ENCODE peak calls at places on chromosomes 1 and 21, in eight cellular contexts. O is ascending aorta, T is GM20000, N is thoracic aorta, F is osteocyte, D is neural crest cell, K is psoas muscle, G is astrocyte of the spinal cord. A is an unnamed sample.
A peak's percentile ranks its signal among the peaks of the same experiment; 100 is the strongest.

GRCh38 chr1:53061123-53061858 is 722 bp upstream of the PODN start:
- DNase-seq in O (no peak), T (peak; percentile 27), N (no peak), F (no peak), D (no peak), K (peak; percentile 81), G (no peak), A (no peak)

GRCh38 chr1:231518485-231519035 is 9.9 kb upstream of the TSNAX start:
- DNase-seq in O (no peak), T (no peak), N (no peak), F (no peak), D (no peak), K (no peak), G (no peak), A (no peak)

GRCh38 chr1:93993731-93994130 is 84.5 kb upstream of the GCLM start:
- DNase-seq in O (no peak), T (no peak), N (no peak), F (no peak), D (no peak), K (no peak), G (peak; percentile 32), A (peak; percentile 23)

GRCh38 chr1:204435886-204436271 is 24.3 kb upstream of the PPP1R15B start:
- DNase-seq in O (no peak), T (no peak), N (no peak), F (no peak), D (no peak), K (no peak), G (no peak), A (no peak)

GRCh38 chr1:119659628-119660027 is 11.6 kb upstream of the ZNF697 start:
- DNase-seq in O (no peak), T (no peak), N (no peak), F (no peak), D (no peak), K (no peak), G (no peak), A (no peak)

GRCh38 chr1:74790453-74790852 is 57.5 kb downstream of the TYW3 start:
- DNase-seq in O (no peak), T (no peak), N (no peak), F (no peak), D (no peak), K (no peak), G (no peak), A (no peak)

GRCh38 chr1:46039571-46040052 is 92.8 kb downstream of the PIK3R3 start:
- DNase-seq in O (no peak), T (no peak), N (no peak), F (no peak), D (no peak), K (no peak), G (peak; percentile 22), A (peak; percentile 41)

GRCh38 chr1:183569141-183569540 is 21.1 kb downstream of the NCF2 start:
- DNase-seq in O (no peak), T (no peak), N (no peak), F (no peak), D (no peak), K (no peak), G (peak; percentile 32), A (no peak)

GRCh38 chr1:27727126-27727525 is 1.4 kb downstream of the FAM76A start:
- DNase-seq in O (no peak), T (no peak), N (no peak), F (no peak), D (no peak), K (no peak), G (peak; percentile 33), A (peak; percentile 56)

GRCh38 chr21:45409466-45410150 is 4.6 kb downstream of the COL18A1 start:
- DNase-seq in O (peak; percentile 66), T (no peak), N (no peak), F (no peak), D (no peak), K (peak; percentile 39), G (no peak), A (peak; percentile 64)

GRCh38 chr1:15469836-15470495 is 5.9 kb upstream of the CELA2B start:
- DNase-seq in O (no peak), T (no peak), N (no peak), F (no peak), D (no peak), K (no peak), G (no peak), A (no peak)

GRCh38 chr1:206030714-206031113 is 7.0 kb upstream of the CTSE start:
- DNase-seq in O (peak; percentile 68), T (peak; percentile 59), N (no peak), F (peak; percentile 81), D (peak; percentile 65), K (peak; percentile 37), G (peak; percentile 62), A (peak; percentile 66)

GRCh38 chr1:3611170-3612019 is at the start of gene MEGF6:
- DNase-seq in O (no peak), T (no peak), N (no peak), F (peak; percentile 91), D (peak; percentile 94), K (peak; percentile 69), G (peak; percentile 19), A (no peak)

GRCh38 chr1:62356257-62356835 is 37.1 kb upstream of the KANK4 start:
- DNase-seq in O (no peak), T (no peak), N (no peak), F (no peak), D (no peak), K (no peak), G (peak; percentile 79), A (peak; percentile 87)

GRCh38 chr1:240732390-240732789 is 120.4 kb upstream of the GREM2 start:
- DNase-seq in O (no peak), T (peak; percentile 67), N (no peak), F (no peak), D (no peak), K (no peak), G (peak; percentile 68), A (peak; percentile 81)

GRCh38 chr1:180440335-180440734 is 62.0 kb downstream of the ACBD6 start:
- DNase-seq in O (no peak), T (no peak), N (no peak), F (no peak), D (no peak), K (no peak), G (no peak), A (no peak)

GRCh38 chr21:45994738-45995685 is 13.4 kb downstream of the COL6A1 start:
- DNase-seq in O (peak; percentile 58), T (no peak), N (no peak), F (peak; percentile 77), D (no peak), K (no peak), G (no peak), A (no peak)

GRCh38 chr1:109307363-109308021 is 681 bp upstream of the MYBPHL start:
- DNase-seq in O (no peak), T (no peak), N (no peak), F (no peak), D (no peak), K (no peak), G (no peak), A (no peak)

GRCh38 chr1:84619383-84620093 is 45.3 kb upstream of the CTBS start:
- DNase-seq in O (no peak), T (no peak), N (peak; percentile 21), F (peak; percentile 27), D (no peak), K (no peak), G (peak; percentile 75), A (peak; percentile 88)

GRCh38 chr1:37692078-37692833 is at the start of gene CDCA8:
- DNase-seq in O (peak; percentile 99), T (peak; percentile 97), N (peak; percentile 95), F (peak; percentile 99), D (peak; percentile 99), K (peak; percentile 98), G (peak; percentile 99), A (peak; percentile 96)
- TF ChIP-seq CTCF in O (peak; percentile 54), T (peak; percentile 19), N (peak; percentile 38), F (peak; percentile 76), D (peak; percentile 73), K (peak; percentile 50), G (peak; percentile 73), A (peak; percentile 54)

DNA sequence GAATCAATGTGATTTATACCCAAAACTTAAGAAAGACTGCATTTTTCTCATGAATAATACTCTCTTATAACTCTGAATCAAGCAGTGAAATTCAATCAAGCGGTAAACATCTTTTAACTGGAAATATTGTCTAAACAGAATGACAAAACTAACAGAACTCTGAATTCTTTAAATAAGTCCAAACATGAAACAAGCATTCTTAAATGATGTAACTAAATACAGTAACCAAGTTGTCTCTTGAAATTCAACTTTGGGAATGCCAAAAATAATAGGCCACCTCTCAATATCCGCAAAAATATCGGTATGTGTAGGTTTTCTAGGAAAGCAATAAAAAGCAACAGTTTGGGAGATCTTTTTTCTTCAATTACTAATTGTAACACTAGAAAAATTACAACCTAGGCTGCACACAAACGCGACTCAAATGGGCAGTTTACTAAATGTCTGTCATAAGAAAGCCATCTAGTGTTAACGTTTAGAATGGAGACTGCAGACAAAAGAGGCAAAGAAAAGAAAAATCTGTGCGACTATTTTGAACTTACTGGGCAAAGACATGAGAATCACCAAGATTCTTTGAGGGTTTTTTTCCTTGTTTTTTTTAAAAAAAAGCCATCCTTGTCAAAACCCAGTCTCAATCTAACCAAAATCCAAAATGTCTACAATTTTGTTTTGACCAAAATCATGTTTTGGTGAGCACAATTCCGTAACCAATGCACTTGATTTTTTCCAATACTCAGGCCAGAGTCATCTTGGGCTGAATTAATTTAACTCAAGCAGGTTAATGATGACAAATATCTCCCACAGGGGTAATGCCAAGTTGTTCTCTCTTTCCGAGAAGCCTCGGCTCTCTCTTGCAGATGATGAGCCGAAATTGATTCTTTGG is 1.4 kb downstream of the SIPA1L2 start:
- DNase-seq in O (no peak), T (no peak), N (no peak), F (no peak), D (no peak), K (no peak), G (peak; percentile 62), A (peak; percentile 48)
- TF ChIP-seq CTCF in O (no peak), T (no peak), N (no peak), F (peak; percentile 67), D (peak; percentile 55), K (peak; percentile 34), G (peak; percentile 55), A (peak; percentile 37)

GRCh38 chr1:33696311-33696710 is 167.6 kb upstream of the HMGB4 start:
- DNase-seq in O (no peak), T (no peak), N (no peak), F (peak; percentile 57), D (no peak), K (no peak), G (no peak), A (no peak)
- TF ChIP-seq CTCF in O (no peak), T (no peak), N (no peak), F (no peak), D (no peak), K (no peak), G (no peak), A (no peak)

GRCh38 chr1:158798531-158798930 is 17.5 kb upstream of the OR6N2 start:
- DNase-seq in O (no peak), T (no peak), N (no peak), F (no peak), D (no peak), K (no peak), G (no peak), A (no peak)

GRCh38 chr1:158794247-158794646 is 13.2 kb upstream of the OR6N2 start:
- DNase-seq in O (no peak), T (no peak), N (no peak), F (no peak), D (no peak), K (no peak), G (no peak), A (no peak)

DNA sequence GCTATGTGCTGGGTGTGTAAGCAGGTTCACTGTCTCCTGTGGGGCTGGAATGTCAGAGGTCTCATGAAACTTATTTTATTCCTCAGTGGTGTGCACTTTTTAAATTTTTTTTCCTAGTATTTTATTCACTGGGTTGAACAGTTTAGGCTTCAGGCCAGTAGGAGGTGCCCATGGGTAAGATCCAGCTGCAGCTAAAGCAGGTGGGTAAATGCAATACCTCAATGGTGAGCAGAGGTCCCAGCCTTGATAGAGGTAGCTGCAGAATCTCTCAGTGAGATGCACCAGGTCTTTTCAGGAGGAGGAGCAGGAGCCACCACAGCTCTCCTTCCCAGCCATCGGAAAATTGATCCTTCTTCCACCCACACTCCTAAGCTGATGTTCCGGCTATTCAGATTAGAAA is 12.6 kb upstream of the OR6N2 start:
- DNase-seq in O (no peak), T (peak; percentile 17), N (no peak), F (no peak), D (no peak), K (no peak), G (no peak), A (no peak)
- TF ChIP-seq CTCF in O (no peak), T (peak; percentile 53), N (no peak), F (no peak), D (peak; percentile 46), K (no peak), G (no peak), A (peak; percentile 10)